ENCODE peak calls at places on chromosomes 1 and 21, in eight cellular contexts. P, R, E, U, T, H, D and W are unnamed samples.
A peak's percentile ranks its signal among the peaks of the same experiment; 100 is the strongest.

GRCh38 chr1:203593143-203593542 is 33.5 kb upstream of the ATP2B4 start:
- DNase-seq in P (no peak), R (no peak), E (no peak), U (no peak), T (no peak), H (no peak), D (no peak), W (no peak)

GRCh38 chr21:42746593-42747266 is 93.3 kb downstream of the PDE9A start:
- DNase-seq in P (no peak), R (no peak), E (no peak), U (no peak), T (peak; percentile 7), H (no peak), D (no peak), W (no peak)

GRCh38 chr1:183776731-183777130 is 28.2 kb upstream of the RGL1 start:
- DNase-seq in P (no peak), R (no peak), E (no peak), U (no peak), T (no peak), H (no peak), D (no peak), W (no peak)

GRCh38 chr21:32073190-32073589 is 200.4 kb downstream of the HUNK start:
- DNase-seq in P (no peak), R (no peak), E (no peak), U (no peak), T (no peak), H (no peak), D (no peak), W (no peak)

GRCh38 chr1:223819730-223820514 is 25.8 kb downstream of the TP53BP2 start:
- DNase-seq in P (no peak), R (no peak), E (no peak), U (no peak), T (no peak), H (no peak), D (no peak), W (no peak)

GRCh38 chr1:85617582-85618237 is 37.1 kb downstream of the CCN1 start:
- DNase-seq in P (no peak), R (no peak), E (no peak), U (peak; percentile 13), T (no peak), H (no peak), D (peak; percentile 62), W (no peak)

GRCh38 chr1:21938791-21939538 is 1.9 kb upstream of the HSPG2 start:
- DNase-seq in P (no peak), R (no peak), E (no peak), U (no peak), T (no peak), H (no peak), D (no peak), W (no peak)

GRCh38 chr1:94988356-94988755 is 61.4 kb upstream of the CNN3 start:
- DNase-seq in P (no peak), R (no peak), E (no peak), U (no peak), T (no peak), H (no peak), D (no peak), W (no peak)

GRCh38 chr1:210373878-210374599 is 45.3 kb downstream of the HHAT start:
- DNase-seq in P (no peak), R (no peak), E (no peak), U (peak; percentile 99), T (peak; percentile 51), H (no peak), D (peak; percentile 98), W (no peak)

GRCh38 chr21:33273044-33273443 is 6.9 kb downstream of the IL10RB start:
- DNase-seq in P (no peak), R (no peak), E (no peak), U (peak; percentile 25), T (no peak), H (no peak), D (no peak), W (no peak)

GRCh38 chr1:89800022-89800655 is 20.7 kb upstream of the LRRC8D start:
- DNase-seq in P (no peak), R (no peak), E (no peak), U (no peak), T (no peak), H (no peak), D (no peak), W (no peak)

GRCh38 chr1:35886606-35887431 is 3.8 kb downstream of the AGO1 start:
- DNase-seq in P (no peak), R (peak; percentile 16), E (no peak), U (no peak), T (no peak), H (no peak), D (peak; percentile 40), W (peak; percentile 20)

GRCh38 chr1:151718011-151718431 is 1.4 kb upstream of the CELF3 start:
- DNase-seq in P (no peak), R (no peak), E (no peak), U (no peak), T (no peak), H (no peak), D (peak; percentile 23), W (no peak)

GRCh38 chr1:93877529-93877928 is 1.5 kb downstream of the DNTTIP2 start:
- DNase-seq in P (no peak), R (no peak), E (no peak), U (no peak), T (no peak), H (no peak), D (no peak), W (no peak)

GRCh38 chr1:160056648-160057169 is 13.3 kb downstream of the KCNJ10 start:
- DNase-seq in P (no peak), R (no peak), E (no peak), U (no peak), T (no peak), H (no peak), D (no peak), W (no peak)

GRCh38 chr1:11482186-11482585 is 3.2 kb downstream of the DISP3 start:
- DNase-seq in P (no peak), R (no peak), E (no peak), U (no peak), T (no peak), H (no peak), D (no peak), W (no peak)

GRCh38 chr1:48182441-48182840 is 40.1 kb upstream of the SLC5A9 start:
- DNase-seq in P (no peak), R (peak; percentile 49), E (no peak), U (peak; percentile 28), T (no peak), H (no peak), D (peak; percentile 83), W (no peak)

GRCh38 chr1:115136106-115136505 is 46.8 kb upstream of the TSPAN2 start:
- DNase-seq in P (no peak), R (no peak), E (no peak), U (no peak), T (no peak), H (no peak), D (no peak), W (no peak)

GRCh38 chr1:204377800-204378608 is 18.3 kb upstream of the PLEKHA6 start:
- DNase-seq in P (no peak), R (peak; percentile 9), E (no peak), U (peak; percentile 79), T (peak; percentile 52), H (peak; percentile 21), D (peak; percentile 89), W (peak; percentile 33)

GRCh38 chr1:87560137-87560536 is 231.5 kb downstream of the LMO4 start:
- DNase-seq in P (no peak), R (no peak), E (no peak), U (no peak), T (no peak), H (no peak), D (no peak), W (no peak)

GRCh38 chr21:15408089-15408488 is 321.7 kb upstream of the USP25 start:
- DNase-seq in P (no peak), R (no peak), E (no peak), U (no peak), T (no peak), H (no peak), D (no peak), W (no peak)

GRCh38 chr1:179310721-179311120 is 17.1 kb downstream of the SOAT1 start:
- DNase-seq in P (no peak), R (no peak), E (no peak), U (peak; percentile 79), T (no peak), H (no peak), D (no peak), W (no peak)

GRCh38 chr1:212129781-212130180 is 94.2 kb downstream of the DTL start:
- DNase-seq in P (no peak), R (no peak), E (no peak), U (no peak), T (no peak), H (no peak), D (no peak), W (no peak)

GRCh38 chr1:201681375-201681774 is 142.4 kb downstream of the NAV1 start:
- DNase-seq in P (no peak), R (no peak), E (no peak), U (no peak), T (no peak), H (no peak), D (no peak), W (no peak)